ENCODE peak calls at places on chromosomes 11 and 22, in six cellular contexts. One of them, this sample, is unnamed.

GRCh38 chr11:13378316-13378715 is 84.7 kb downstream of the BTBD10 start:
- DNase-seq in HCT116: no peak
- DNase-seq in K562: no peak
- DNase-seq in H1: no peak
- DNase-seq in endothelial cell of umbilical vein: no peak
- DNase-seq in A549: no peak
- DNase-seq in this sample: no peak

GRCh38 chr11:70661763-70662501 is 263.6 kb downstream of the CTTN start:
- DNase-seq in K562: no peak
- DNase-seq in A549: no peak
- DNase-seq in HCT116: no peak
- DNase-seq in endothelial cell of umbilical vein: no peak
- DNase-seq in H1: no peak
- DNase-seq in this sample: no peak

GRCh38 chr11:20980736-20981135 is 311.4 kb downstream of the NELL1 start:
- DNase-seq in HCT116: no peak
- DNase-seq in A549: no peak
- DNase-seq in K562: no peak
- DNase-seq in endothelial cell of umbilical vein: no peak
- DNase-seq in H1: no peak
- DNase-seq in this sample: no peak

GRCh38 chr11:19892387-19892786 is 179.8 kb downstream of the NAV2 start:
- DNase-seq in A549: no peak
- DNase-seq in HCT116: no peak
- DNase-seq in H1: no peak
- DNase-seq in K562: no peak
- DNase-seq in endothelial cell of umbilical vein: no peak
- DNase-seq in this sample: no peak

GRCh38 chr22:17990942-17991341 is 33.4 kb downstream of the MICAL3 start:
- DNase-seq in A549: no peak
- DNase-seq in HCT116: no peak
- DNase-seq in K562: no peak
- DNase-seq in endothelial cell of umbilical vein: no peak
- DNase-seq in H1: no peak
- DNase-seq in this sample: no peak

GRCh38 chr11:45692808-45693453 is 27.5 kb upstream of the CHST1 start:
- DNase-seq in A549: no peak
- DNase-seq in HCT116: no peak
- DNase-seq in H1: no peak
- DNase-seq in K562: no peak
- DNase-seq in endothelial cell of umbilical vein: no peak
- DNase-seq in this sample: peak

GRCh38 chr11:47004595-47005033 is 68.1 kb downstream of the CSTPP1 start:
- DNase-seq in endothelial cell of umbilical vein: peak
- DNase-seq in H1: no peak
- DNase-seq in A549: peak
- DNase-seq in HCT116: no peak
- DNase-seq in K562: peak
- DNase-seq in this sample: peak

GRCh38 chr11:71079795-71080194 is 172.6 kb downstream of the SHANK2 start:
- DNase-seq in H1: no peak
- DNase-seq in endothelial cell of umbilical vein: no peak
- DNase-seq in K562: no peak
- DNase-seq in A549: no peak
- DNase-seq in HCT116: no peak
- DNase-seq in this sample: no peak

GRCh38 chr22:27525711-27526110 is 275.8 kb downstream of the MN1 start:
- DNase-seq in A549: no peak
- DNase-seq in HCT116: no peak
- DNase-seq in K562: no peak
- DNase-seq in endothelial cell of umbilical vein: no peak
- DNase-seq in H1: no peak
- DNase-seq in this sample: no peak

GRCh38 chr11:115078461-115079438 is 400.4 kb downstream of the NXPE2 start:
- DNase-seq in A549: no peak
- DNase-seq in H1: no peak
- DNase-seq in K562: no peak
- DNase-seq in endothelial cell of umbilical vein: no peak
- DNase-seq in HCT116: no peak
- DNase-seq in this sample: no peak

GRCh38 chr11:129283141-129283540 is 91.0 kb upstream of the ARHGAP32 start:
- DNase-seq in K562: no peak
- DNase-seq in endothelial cell of umbilical vein: no peak
- DNase-seq in H1: no peak
- DNase-seq in A549: peak
- DNase-seq in HCT116: peak
- DNase-seq in this sample: no peak

GRCh38 chr11:64869571-64870175 is 8.7 kb downstream of the EHD1 start:
- DNase-seq in A549: no peak
- DNase-seq in K562: peak
- DNase-seq in H1: no peak
- DNase-seq in HCT116: no peak
- DNase-seq in endothelial cell of umbilical vein: no peak
- DNase-seq in this sample: no peak

GRCh38 chr11:69172674-69173073 is 16.9 kb downstream of the SMIM38 start:
- DNase-seq in endothelial cell of umbilical vein: no peak
- DNase-seq in A549: peak
- DNase-seq in K562: no peak
- DNase-seq in HCT116: peak
- DNase-seq in H1: no peak
- DNase-seq in this sample: peak

GRCh38 chr11:1771700-1772099 is 8.0 kb upstream of the CTSD start:
- DNase-seq in endothelial cell of umbilical vein: no peak
- DNase-seq in A549: peak
- DNase-seq in K562: no peak
- DNase-seq in H1: no peak
- DNase-seq in HCT116: no peak
- DNase-seq in this sample: peak

GRCh38 chr11:96227244-96227643 is 115.8 kb downstream of the MAML2 start:
- DNase-seq in HCT116: no peak
- DNase-seq in K562: no peak
- DNase-seq in endothelial cell of umbilical vein: no peak
- DNase-seq in A549: no peak
- DNase-seq in H1: no peak
- DNase-seq in this sample: no peak

GRCh38 chr22:22422629-22423112 is 85.9 kb downstream of the ZNF280B start:
- DNase-seq in A549: peak
- DNase-seq in HCT116: peak
- DNase-seq in endothelial cell of umbilical vein: peak
- DNase-seq in H1: peak
- DNase-seq in K562: peak
- DNase-seq in this sample: peak

GRCh38 chr11:76614471-76615183 is 55.9 kb downstream of the LRRC32 start:
- DNase-seq in K562: no peak
- DNase-seq in HCT116: no peak
- DNase-seq in H1: no peak
- DNase-seq in A549: no peak
- DNase-seq in endothelial cell of umbilical vein: peak
- DNase-seq in this sample: no peak

GRCh38 chr11:99973993-99974392 is 713.1 kb upstream of the ARHGAP42 start:
- DNase-seq in K562: no peak
- DNase-seq in H1: no peak
- DNase-seq in A549: peak
- DNase-seq in HCT116: no peak
- DNase-seq in endothelial cell of umbilical vein: no peak
- DNase-seq in this sample: no peak

GRCh38 chr22:50294319-50294656 is 13.2 kb downstream of the PLXNB2 start:
- DNase-seq in A549: no peak
- DNase-seq in K562: no peak
- DNase-seq in HCT116: no peak
- DNase-seq in endothelial cell of umbilical vein: no peak
- DNase-seq in H1: no peak
- DNase-seq in this sample: no peak

GRCh38 chr22:41598081-41598480 is 8.4 kb upstream of the PMM1 start:
- DNase-seq in H1: no peak
- DNase-seq in endothelial cell of umbilical vein: peak
- DNase-seq in A549: no peak
- DNase-seq in HCT116: no peak
- DNase-seq in K562: no peak
- DNase-seq in this sample: no peak
- TF ChIP-seq POLR2A in H1: no peak
- TF ChIP-seq POLR2A in endothelial cell of umbilical vein: no peak
- TF ChIP-seq POLR2A in A549: no peak
- TF ChIP-seq POLR2A in HCT116: no peak
- TF ChIP-seq POLR2A in K562: no peak
- TF ChIP-seq POLR2A in this sample: no peak

DNA sequence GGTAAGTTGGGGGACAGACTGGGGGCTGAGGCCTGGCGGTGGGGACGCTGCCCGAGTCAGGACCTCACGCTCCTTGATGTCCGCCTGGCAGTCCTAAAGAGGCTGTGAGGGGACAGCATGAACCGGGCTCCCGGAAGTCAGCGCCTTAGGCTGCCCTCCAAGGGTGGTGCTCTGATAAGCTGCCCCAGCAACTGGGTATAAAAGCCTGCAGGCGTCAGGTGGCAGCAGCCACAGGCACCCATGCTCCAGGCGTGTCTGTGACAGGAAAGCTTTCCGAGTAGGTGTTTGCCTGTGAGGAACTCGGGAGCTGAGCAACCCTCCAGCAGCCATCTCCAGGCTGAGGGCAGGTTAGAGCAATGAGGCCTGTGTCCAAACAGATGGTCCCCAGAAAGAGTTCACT is 53.0 kb downstream of the ST3GAL4 start:
- DNase-seq in HCT116: no peak
- DNase-seq in A549: no peak
- DNase-seq in endothelial cell of umbilical vein: no peak
- DNase-seq in H1: no peak
- DNase-seq in K562: no peak
- DNase-seq in this sample: no peak
- TF ChIP-seq MAX in HCT116: no peak
- TF ChIP-seq MAX in A549: no peak
- TF ChIP-seq MAX in endothelial cell of umbilical vein: no peak
- TF ChIP-seq MAX in H1: no peak
- TF ChIP-seq MAX in K562: no peak
- TF ChIP-seq MAX in this sample: no peak

GRCh38 chr11:27723685-27724084 is 23.4 kb upstream of the BDNF start:
- DNase-seq in K562: no peak
- DNase-seq in A549: no peak
- DNase-seq in endothelial cell of umbilical vein: no peak
- DNase-seq in HCT116: no peak
- DNase-seq in H1: no peak
- DNase-seq in this sample: no peak
- H3K4me3 ChIP-seq in K562: no peak
- H3K4me3 ChIP-seq in A549: no peak
- H3K4me3 ChIP-seq in endothelial cell of umbilical vein: no peak
- H3K4me3 ChIP-seq in HCT116: no peak
- H3K4me3 ChIP-seq in H1: no peak
- H3K4me3 ChIP-seq in this sample: no peak

DNA sequence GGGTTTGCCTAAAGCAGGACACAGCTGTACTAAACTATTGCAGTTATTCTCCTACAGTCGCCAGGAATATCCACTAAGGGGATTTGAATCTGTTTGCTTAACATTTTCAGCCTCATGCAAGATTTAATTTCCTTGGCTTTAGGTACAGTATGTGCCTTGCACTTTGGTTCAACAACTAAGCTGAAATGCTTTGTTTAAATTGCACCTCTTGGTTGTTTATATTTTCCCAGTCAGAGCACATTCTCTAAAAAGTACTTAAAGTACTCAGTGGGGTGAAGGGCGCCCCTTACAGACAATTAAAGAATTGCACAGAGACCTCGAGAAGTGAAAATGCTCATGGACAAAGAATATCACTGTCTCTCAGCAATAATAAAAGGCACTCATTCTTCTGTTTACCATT is 107.8 kb upstream of the MTNR1B start:
- DNase-seq in H1: no peak
- DNase-seq in endothelial cell of umbilical vein: no peak
- DNase-seq in HCT116: no peak
- DNase-seq in K562: no peak
- DNase-seq in A549: no peak
- DNase-seq in this sample: no peak
- TF ChIP-seq POLR2A in H1: no peak
- TF ChIP-seq POLR2A in endothelial cell of umbilical vein: no peak
- TF ChIP-seq POLR2A in HCT116: no peak
- TF ChIP-seq POLR2A in K562: no peak
- TF ChIP-seq POLR2A in A549: no peak
- TF ChIP-seq POLR2A in this sample: no peak

DNA sequence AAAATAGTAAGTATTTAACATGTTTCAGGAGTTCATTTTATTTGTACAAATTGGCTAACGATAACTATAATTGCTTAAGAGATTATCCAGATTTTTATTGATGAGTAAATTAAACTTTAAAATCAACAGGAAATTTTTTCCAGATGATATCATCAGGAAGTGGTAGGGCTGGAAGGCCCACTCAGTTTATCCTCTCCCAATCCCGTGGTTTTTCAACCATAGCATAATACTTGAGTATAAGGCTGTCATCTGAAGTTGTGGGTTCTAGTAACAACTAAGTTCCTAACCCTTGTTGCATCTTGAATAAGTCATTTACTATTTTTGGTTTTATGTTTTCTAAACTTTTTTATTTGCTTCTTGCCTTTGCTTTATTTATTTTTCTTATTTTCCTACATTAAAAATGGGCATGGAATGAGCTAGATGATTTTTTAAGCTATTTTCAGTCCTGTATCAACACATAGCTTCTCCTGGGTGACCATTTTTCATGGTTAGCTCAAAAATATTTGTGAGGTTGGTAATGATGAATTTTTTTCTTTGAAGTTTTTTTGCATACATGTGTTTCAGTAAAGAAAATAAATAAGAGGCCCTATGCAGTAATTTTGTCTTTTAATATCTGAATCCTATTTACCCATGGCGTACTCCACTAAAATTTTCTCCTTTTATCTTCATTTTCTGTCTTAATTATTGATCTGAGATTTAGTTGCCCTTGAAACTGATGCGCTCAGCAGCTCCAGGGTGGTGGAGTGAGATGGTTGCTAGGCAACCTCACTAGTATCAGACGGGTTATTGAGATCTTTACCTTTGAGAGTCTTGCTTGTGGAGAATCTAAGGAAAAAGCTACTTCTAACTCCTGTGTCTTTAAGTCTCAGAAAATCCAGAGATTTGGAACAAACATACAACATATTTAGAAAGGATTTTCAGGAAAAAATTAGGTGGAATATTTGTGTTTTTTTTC is 452.0 kb upstream of the CCDC179 start:
- DNase-seq in H1: no peak
- DNase-seq in K562: no peak
- DNase-seq in endothelial cell of umbilical vein: peak
- DNase-seq in HCT116: no peak
- DNase-seq in A549: no peak
- DNase-seq in this sample: no peak
- TF ChIP-seq MAX in H1: no peak
- TF ChIP-seq MAX in K562: no peak
- TF ChIP-seq MAX in endothelial cell of umbilical vein: no peak
- TF ChIP-seq MAX in HCT116: no peak
- TF ChIP-seq MAX in A549: no peak
- TF ChIP-seq MAX in this sample: no peak

GRCh38 chr11:57306156-57306876 is 18.4 kb downstream of the TNKS1BP1 start:
- DNase-seq in HCT116: no peak
- DNase-seq in H1: no peak
- DNase-seq in A549: no peak
- DNase-seq in K562: no peak
- DNase-seq in endothelial cell of umbilical vein: peak
- DNase-seq in this sample: no peak
- H3K4me3 ChIP-seq in HCT116: no peak
- H3K4me3 ChIP-seq in H1: no peak
- H3K4me3 ChIP-seq in A549: no peak
- H3K4me3 ChIP-seq in K562: no peak
- H3K4me3 ChIP-seq in endothelial cell of umbilical vein: no peak
- H3K4me3 ChIP-seq in this sample: no peak

This sample was measured in NB4.